ENCODE peak calls at places on chromosome 13, in four cellular contexts. F is K562, H is HCT116, T is HepG2. D is an unnamed sample.

GRCh38 chr13:66864627-66865026 is 365.5 kb downstream of the PCDH9 start:
- DNase-seq in F (no peak), H (no peak), T (no peak), D (no peak)

GRCh38 chr13:30113983-30114491 is 193.3 kb downstream of the KATNAL1 start:
- DNase-seq in F (peak; percentile 13), H (no peak), T (peak; percentile 12), D (no peak)

GRCh38 chr13:99577934-99578917 is 77.0 kb downstream of the TM9SF2 start:
- DNase-seq in F (no peak), H (no peak), T (peak; percentile 47), D (no peak)

GRCh38 chr13:87122551-87122950 is 548.6 kb upstream of the SLITRK5 start:
- DNase-seq in F (no peak), H (no peak), T (no peak), D (no peak)

GRCh38 chr13:37485766-37486165 is 112.8 kb downstream of the POSTN start:
- DNase-seq in F (no peak), H (no peak), T (no peak), D (no peak)

GRCh38 chr13:58574791-58575190 is 943.2 kb downstream of the PCDH17 start:
- DNase-seq in F (no peak), H (no peak), T (no peak), D (no peak)

GRCh38 chr13:74889321-74889720 is 592.6 kb downstream of the TBC1D4 start:
- DNase-seq in F (no peak), H (no peak), T (no peak), D (no peak)

GRCh38 chr13:40170982-40171381 is 495.5 kb downstream of the FOXO1 start:
- DNase-seq in F (no peak), H (peak; percentile 68), T (no peak), D (no peak)

GRCh38 chr13:87827479-87827878 is 156.3 kb downstream of the SLITRK5 start:
- DNase-seq in F (no peak), H (no peak), T (no peak), D (no peak)

GRCh38 chr13:110637747-110638146 is 22.4 kb downstream of the NAXD start:
- DNase-seq in F (no peak), H (no peak), T (no peak), D (no peak)

GRCh38 chr13:106450991-106451390 is 84.5 kb downstream of the EFNB2 start:
- DNase-seq in F (no peak), H (no peak), T (no peak), D (no peak)

GRCh38 chr13:53191091-53191490 is 162.5 kb downstream of the OLFM4 start:
- DNase-seq in F (no peak), H (no peak), T (no peak), D (no peak)

GRCh38 chr13:26021516-26021915 is 30.3 kb downstream of the SHISA2 start:
- DNase-seq in F (no peak), H (no peak), T (no peak), D (no peak)

GRCh38 chr13:26020536-26021290 is 31.1 kb downstream of the SHISA2 start:
- DNase-seq in F (no peak), H (no peak), T (no peak), D (no peak)

GRCh38 chr13:26024558-26024957 is 27.3 kb downstream of the SHISA2 start:
- DNase-seq in F (no peak), H (no peak), T (no peak), D (peak; percentile 37)

GRCh38 chr13:26021956-26022355 is 29.9 kb downstream of the SHISA2 start:
- DNase-seq in F (no peak), H (no peak), T (no peak), D (no peak)

GRCh38 chr13:26022538-26023292 is 29.1 kb downstream of the SHISA2 start:
- DNase-seq in F (no peak), H (no peak), T (no peak), D (peak; percentile 39)
- TF ChIP-seq FOSL1 in F (no peak), H (no peak), T (no peak), D (no peak)

DNA sequence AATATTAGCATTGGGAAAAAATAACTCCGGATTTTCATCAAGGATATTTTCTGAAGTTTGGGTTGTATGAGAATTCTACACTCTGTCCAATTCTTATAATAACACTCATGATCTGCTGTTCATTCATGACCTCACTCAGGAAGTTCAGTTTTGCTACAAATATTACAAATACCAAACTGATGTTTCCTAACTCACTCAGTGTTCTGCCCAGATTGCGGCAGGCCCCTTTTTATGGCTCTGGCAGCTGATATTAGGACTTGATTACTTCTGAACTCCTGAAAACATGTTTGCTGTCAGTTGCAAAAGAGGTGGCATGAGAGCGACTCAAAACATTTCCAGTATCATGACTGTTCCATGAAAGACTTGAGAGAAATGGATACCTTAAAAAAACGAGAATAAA is 188.0 kb downstream of the RGCC start:
- DNase-seq in F (no peak), H (no peak), T (peak; percentile 88), D (no peak)
- TF ChIP-seq JUND in F (no peak), H (no peak), T (no peak), D (no peak)

DNA sequence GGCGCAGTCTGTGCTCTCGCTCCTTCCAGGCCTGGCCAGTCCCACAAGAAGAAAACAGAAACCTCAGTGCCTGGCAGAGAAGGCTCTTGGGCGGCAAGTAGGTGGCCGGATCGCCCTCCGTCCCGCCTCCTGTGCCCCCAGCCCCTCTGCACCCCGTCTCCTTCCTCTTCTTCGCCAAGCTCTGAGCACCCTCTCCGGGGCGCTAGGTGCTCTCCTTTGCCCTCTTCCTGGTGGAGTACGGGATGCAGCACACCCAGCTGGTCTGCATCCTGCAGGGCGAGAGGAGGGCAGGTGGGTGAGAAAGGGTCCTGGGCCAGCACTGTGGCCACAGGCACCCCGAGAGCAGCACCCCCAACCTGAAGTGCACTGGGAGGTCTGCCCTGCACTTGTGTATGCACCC is 17.3 kb downstream of the C13orf46 start:
- DNase-seq in F (no peak), H (no peak), T (no peak), D (no peak)
- TF ChIP-seq FOSL1 in F (no peak), H (no peak), T (no peak), D (no peak)

DNA sequence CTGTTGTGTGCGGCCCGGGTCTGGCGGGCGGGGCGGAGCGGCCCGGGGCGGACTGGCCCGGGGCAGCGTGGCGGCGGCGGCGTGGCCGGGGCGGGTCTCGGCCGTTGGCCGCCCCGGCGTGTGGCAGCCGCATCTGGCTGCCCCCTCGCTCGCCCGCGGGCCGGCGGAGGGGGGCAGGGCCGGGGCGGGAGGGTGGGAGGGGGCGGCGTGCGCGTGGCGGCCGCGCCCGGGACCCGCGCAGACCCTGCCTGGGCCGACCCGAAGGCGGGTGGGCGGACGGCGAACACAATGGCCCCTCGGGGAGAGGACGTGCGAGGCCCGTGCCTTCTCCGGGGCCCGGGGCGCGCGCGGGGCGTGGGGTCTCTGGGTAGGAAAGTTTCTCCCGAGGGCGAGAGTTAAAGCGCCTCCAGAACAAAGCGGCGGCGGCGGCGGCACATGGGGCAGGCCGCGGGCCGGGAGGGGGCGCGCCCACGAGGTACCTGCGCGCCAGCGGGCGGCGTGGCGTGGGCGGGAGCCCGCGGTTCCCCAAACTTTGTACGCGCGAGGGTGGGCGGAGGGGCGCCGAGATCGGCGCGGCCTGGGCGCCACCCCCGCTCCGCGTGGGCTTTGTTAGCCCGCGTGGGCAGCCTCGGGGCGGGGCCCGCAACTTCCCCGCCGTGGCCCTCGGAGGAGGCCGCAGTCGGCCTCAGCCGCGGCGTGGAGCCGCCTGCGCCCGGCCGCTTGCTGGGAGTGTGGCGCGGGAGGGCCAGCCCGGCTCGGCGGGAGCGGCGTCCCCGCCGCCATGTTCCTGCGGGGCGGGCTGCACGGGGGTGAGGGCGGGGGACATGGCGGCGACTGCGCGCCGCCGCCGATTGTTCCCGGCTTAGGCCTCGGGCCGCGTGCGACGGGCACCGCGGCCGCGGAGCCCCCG is 764 bp downstream of the MIR17HG start:
- DNase-seq in F (peak; percentile 99), H (no peak), T (no peak), D (no peak)
- TF ChIP-seq JUND in F (no peak), H (no peak), T (no peak), D (no peak)

DNA sequence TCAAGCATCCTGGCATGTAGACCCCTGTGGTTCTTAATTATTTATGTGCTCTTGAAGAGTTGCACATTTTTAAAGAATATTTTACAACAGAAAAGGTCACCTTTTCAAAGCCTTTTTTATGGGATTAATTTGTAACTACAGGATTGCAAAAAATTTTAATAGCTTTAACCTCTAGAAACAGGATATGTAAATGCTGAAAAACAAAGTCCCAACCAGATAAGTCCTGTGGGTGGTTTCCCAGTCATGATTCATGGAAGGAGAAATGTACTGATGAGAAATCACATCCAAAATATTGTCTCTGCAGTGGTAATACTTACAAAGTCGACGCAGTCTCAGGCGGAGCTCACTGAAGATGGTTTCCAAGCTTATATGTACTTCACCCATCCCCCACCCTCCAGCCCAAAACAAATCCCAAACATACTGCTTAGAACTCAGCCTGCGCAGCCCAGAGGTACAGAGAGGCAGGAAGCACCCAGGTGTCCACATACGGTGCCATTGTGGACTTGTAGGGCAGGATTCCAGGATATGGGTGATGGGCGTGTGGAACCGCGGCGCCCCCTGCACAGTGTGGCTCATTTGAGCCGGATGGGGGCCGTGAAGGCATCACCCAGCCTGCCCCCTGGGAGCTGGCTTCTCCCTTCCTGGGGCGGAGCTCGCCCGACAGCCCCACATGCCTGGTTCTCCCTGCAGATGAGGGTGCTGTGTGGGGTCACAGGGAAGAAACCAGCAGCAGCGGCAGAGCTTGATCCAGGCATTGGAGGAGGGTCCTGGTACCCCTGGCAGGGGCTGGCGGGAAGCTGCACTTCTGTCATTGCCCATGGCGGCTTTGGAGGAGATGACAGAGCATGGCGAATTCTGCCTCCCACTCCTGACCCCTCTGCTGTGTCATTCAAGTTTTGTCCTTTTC is 101.2 kb downstream of the ATP11A start:
- DNase-seq in F (no peak), H (no peak), T (no peak), D (peak; percentile 39)
- TF ChIP-seq FOSL1 in F (no peak), H (no peak), T (no peak), D (no peak)

GRCh38 chr13:24777171-24777570 is 13.2 kb downstream of the RNF17 start:
- DNase-seq in F (no peak), H (no peak), T (no peak), D (no peak)
- TF ChIP-seq JUND in F (no peak), H (no peak), T (no peak), D (no peak)